ENCODE peak calls at places on chromosomes 2 and 18, in ten cellular contexts. W is effector CD4-positive, alpha-beta T cell; U is occipital lobe; D is aorta; M is heart left ventricle; T is AG09309; S is adrenal gland; I is AG09319; Q is NCI-H1694; X is mucosa of gallbladder. A is an unnamed sample.

GRCh38 chr2:240820607-240821428 is 799 bp upstream of the KIF1A start:
- DNase-seq in W (no peak), U (peak; percentile 65), D (no peak), M (no peak), T (no peak), S (no peak), I (no peak), Q (no peak), X (no peak), A (no peak)

GRCh38 chr2:156430978-156431358 is 5.2 kb upstream of the GPD2 start:
- DNase-seq in W (no peak), U (no peak), D (no peak), M (no peak), T (no peak), S (no peak), I (no peak), Q (no peak), X (no peak), A (peak; percentile 63)

GRCh38 chr2:201996681-201997254 is 36.9 kb upstream of the FZD7 start:
- DNase-seq in W (no peak), U (no peak), D (no peak), M (no peak), T (no peak), S (no peak), I (no peak), Q (no peak), X (no peak), A (no peak)

GRCh38 chr18:58670561-58671121 is 624 bp upstream of the MALT1 start:
- DNase-seq in W (no peak), U (no peak), D (no peak), M (no peak), T (no peak), S (no peak), I (no peak), Q (no peak), X (no peak), A (peak; percentile 88)

GRCh38 chr18:56645415-56646016 is 5.6 kb upstream of the WDR7 start:
- DNase-seq in W (no peak), U (no peak), D (no peak), M (no peak), T (no peak), S (no peak), I (no peak), Q (peak; percentile 36), X (no peak), A (peak; percentile 30)

GRCh38 chr2:60072609-60073008 is 480.8 kb downstream of the BCL11A start:
- DNase-seq in W (no peak), U (no peak), D (no peak), M (no peak), T (no peak), S (no peak), I (no peak), Q (no peak), X (no peak), A (no peak)

GRCh38 chr2:217086038-217086522 is 226.2 kb upstream of the TNP1 start:
- DNase-seq in W (no peak), U (no peak), D (peak; percentile 57), M (peak; percentile 35), T (no peak), S (no peak), I (no peak), Q (no peak), X (no peak), A (no peak)

GRCh38 chr18:50092250-50092780 is 102.6 kb downstream of the MYO5B start:
- DNase-seq in W (no peak), U (no peak), D (no peak), M (no peak), T (no peak), S (no peak), I (no peak), Q (no peak), X (no peak), A (no peak)

GRCh38 chr2:210286123-210286680 is 28.8 kb downstream of the MYL1 start:
- DNase-seq in W (no peak), U (no peak), D (no peak), M (no peak), T (no peak), S (no peak), I (no peak), Q (no peak), X (no peak), A (no peak)

GRCh38 chr2:72745679-72746368 is 80.0 kb downstream of the EXOC6B start:
- DNase-seq in W (no peak), U (no peak), D (no peak), M (no peak), T (peak; percentile 44), S (no peak), I (peak; percentile 49), Q (peak; percentile 81), X (no peak), A (peak; percentile 50)

A was measured in AML-193.